ENCODE peak calls at places on chromosome 5, in nine cellular contexts. Y is SW 1271; U is Right ventricle myocardium superior; S is COR-L47; H is stimulated activated CD8-positive, alpha-beta memory T cell treated with anti-CD3 and anti-CD28 coated beads, Interleukin-4, amount 100 ng/mL, for 48 hours; X is upper lobe of right lung; E is immature natural killer cell; R is fibroblast of the conjunctiva; Q is ecto neural progenitor cell. Z is an unnamed sample.

GRCh38 chr5:136799806-136800372 is 434.5 kb upstream of the TRPC7 start:
- DNase-seq in U (no peak), Q (no peak), S (no peak), R (no peak), E (no peak), Y (no peak), H (no peak), X (no peak), Z (no peak)

GRCh38 chr5:135386886-135387628 is 12.0 kb downstream of the MACROH2A1 start:
- DNase-seq in U (no peak), Y (peak), H (no peak), E (no peak), S (no peak), X (no peak), Q (no peak), R (peak), Z (no peak)

GRCh38 chr5:144087576-144087975 is 82.9 kb downstream of the YIPF5 start:
- DNase-seq in H (no peak), Q (no peak), R (no peak), U (no peak), X (no peak), S (no peak), E (no peak), Y (no peak), Z (no peak)

GRCh38 chr5:128579111-128579510 is 41.1 kb upstream of the FBN2 start:
- DNase-seq in R (peak), S (no peak), Y (no peak), E (no peak), H (no peak), Q (no peak), U (no peak), X (no peak), Z (no peak)

GRCh38 chr5:65769539-65769938 is 47.5 kb downstream of the NLN start:
- DNase-seq in X (no peak), Y (peak), Q (no peak), E (no peak), S (no peak), R (peak), U (no peak), H (no peak), Z (no peak)

GRCh38 chr5:62284946-62285891 is 20.8 kb upstream of the KIF2A start:
- DNase-seq in E (no peak), R (no peak), H (peak), U (no peak), X (no peak), Y (no peak), Q (no peak), S (no peak), Z (no peak)

GRCh38 chr5:148791334-148791667 is 35.1 kb upstream of the ADRB2 start:
- DNase-seq in H (peak), S (no peak), R (no peak), X (no peak), U (no peak), E (no peak), Y (no peak), Q (no peak), Z (no peak)

GRCh38 chr5:138276402-138277054 is 2.1 kb upstream of the GFRA3 start:
- DNase-seq in H (no peak), S (peak), X (no peak), Y (no peak), E (no peak), Q (no peak), U (no peak), R (no peak), Z (no peak)

GRCh38 chr5:143019614-143020515 is 249.7 kb downstream of the ARHGAP26 start:
- DNase-seq in Y (no peak), Q (no peak), U (no peak), H (no peak), R (no peak), E (no peak), S (no peak), X (no peak), Z (no peak)

GRCh38 chr5:16866795-16867584 is 69.1 kb downstream of the MYO10 start:
- DNase-seq in R (no peak), E (no peak), H (no peak), X (peak), Y (no peak), S (peak), Q (peak), U (no peak), Z (peak)

GRCh38 chr5:73311291-73312110 is 137.1 kb downstream of the FOXD1 start:
- DNase-seq in Y (no peak), R (peak), U (peak), H (no peak), S (no peak), Q (peak), E (no peak), X (no peak), Z (peak)

GRCh38 chr5:76701298-76701697 is 14.6 kb upstream of the F2R start:
- DNase-seq in Q (no peak), R (peak), H (no peak), S (no peak), U (no peak), E (no peak), Y (no peak), X (no peak), Z (no peak)

GRCh38 chr5:135209495-135209837 is 175.4 kb upstream of the PITX1 start:
- DNase-seq in Q (no peak), U (no peak), X (peak), S (no peak), R (no peak), Y (no peak), H (no peak), E (no peak), Z (no peak)

GRCh38 chr5:150073086-150073625 is 13.2 kb downstream of the CSF1R start:
- DNase-seq in U (no peak), R (no peak), H (peak), Q (peak), S (no peak), Y (no peak), E (no peak), X (peak), Z (no peak)

GRCh38 chr5:139393497-139394122 is 1.3 kb downstream of the PROB1 start:
- DNase-seq in R (no peak), Q (no peak), U (no peak), E (no peak), H (no peak), S (no peak), X (no peak), Y (no peak), Z (peak)

GRCh38 chr5:5140051-5141010 is at the start of gene ADAMTS16:
- DNase-seq in S (no peak), Q (peak), R (no peak), U (no peak), Y (no peak), H (no peak), X (no peak), E (no peak), Z (no peak)

GRCh38 chr5:10562202-10563131 is 1.4 kb upstream of the ANKRD33B start:
- DNase-seq in S (no peak), R (no peak), E (no peak), Y (no peak), Q (no peak), H (no peak), U (no peak), X (no peak), Z (no peak)

GRCh38 chr5:108655750-108656450 is 91.8 kb upstream of the FER start:
- DNase-seq in H (no peak), S (no peak), X (no peak), R (peak), Y (no peak), E (no peak), U (no peak), Q (no peak), Z (peak)

GRCh38 chr5:139117342-139117884 is 80.8 kb downstream of the SIL1 start:
- DNase-seq in E (no peak), U (no peak), X (no peak), Q (no peak), S (no peak), R (no peak), Y (no peak), H (no peak), Z (no peak)

GRCh38 chr5:32654427-32654826 is 56.7 kb upstream of the NPR3 start:
- DNase-seq in X (no peak), Q (no peak), Y (no peak), H (no peak), E (no peak), S (no peak), U (no peak), R (no peak), Z (no peak)

GRCh38 chr5:126805108-126805507 is 28.2 kb downstream of the LMNB1 start:
- DNase-seq in R (peak), Q (no peak), U (no peak), S (no peak), E (no peak), Y (no peak), X (no peak), H (no peak), Z (no peak)

GRCh38 chr5:107012371-107012770 is 658.4 kb downstream of the EFNA5 start:
- DNase-seq in Y (no peak), R (no peak), H (no peak), Q (no peak), E (no peak), U (no peak), X (peak), S (no peak), Z (no peak)

GRCh38 chr5:84384604-84385575 is at the start of gene EDIL3:
- DNase-seq in Y (no peak), Q (peak), H (no peak), U (peak), S (peak), X (no peak), E (no peak), R (no peak), Z (no peak)

GRCh38 chr5:158943057-158943456 is 156.7 kb downstream of the EBF1 start:
- DNase-seq in E (no peak), H (no peak), S (no peak), U (peak), Y (peak), R (peak), Q (no peak), X (no peak), Z (no peak)

GRCh38 chr5:159324097-159324760 is 6.1 kb downstream of the IL12B start:
- DNase-seq in E (no peak), U (no peak), S (no peak), H (no peak), Q (no peak), R (peak), Y (no peak), X (no peak), Z (no peak)

GRCh38 chr5:153153086-153153485 is 337.4 kb upstream of the GRIA1 start:
- DNase-seq in E (no peak), U (no peak), H (no peak), R (no peak), S (no peak), X (no peak), Q (no peak), Y (no peak), Z (no peak)

GRCh38 chr5:147040856-147041255 is 162.3 kb upstream of the PPP2R2B start:
- DNase-seq in E (no peak), S (no peak), R (no peak), U (no peak), Q (no peak), H (no peak), X (no peak), Y (no peak), Z (no peak)

GRCh38 chr5:111126896-111127295 is 34.7 kb downstream of the WDR36 start:
- DNase-seq in Q (no peak), U (no peak), H (no peak), X (no peak), Y (no peak), R (no peak), E (no peak), S (no peak), Z (no peak)

GRCh38 chr5:178104492-178104891 is 8.8 kb upstream of the N4BP3 start:
- DNase-seq in H (no peak), X (no peak), U (no peak), Y (no peak), R (no peak), Q (no peak), S (no peak), E (no peak), Z (peak)

GRCh38 chr5:157924931-157925729 is 66.2 kb upstream of the CLINT1 start:
- DNase-seq in R (no peak), Q (no peak), U (no peak), Y (no peak), S (no peak), E (no peak), X (no peak), H (peak), Z (no peak)

GRCh38 chr5:154794525-154795234 is 39.5 kb downstream of the LARP1 start:
- DNase-seq in E (no peak), H (no peak), X (no peak), U (no peak), R (no peak), Y (no peak), Q (no peak), S (no peak), Z (no peak)

GRCh38 chr5:53326420-53327153 is 153.8 kb upstream of the FST start:
- DNase-seq in U (no peak), Y (no peak), E (no peak), H (no peak), S (no peak), R (peak), X (no peak), Q (no peak), Z (no peak)

GRCh38 chr5:68071731-68072130 is 143.8 kb upstream of the PIK3R1 start:
- DNase-seq in U (no peak), E (no peak), R (no peak), X (no peak), Y (no peak), S (no peak), H (no peak), Q (no peak), Z (no peak)

Z was measured in DMS79 treated with DMSO at 0.1 percent for 48 hours.